ENCODE peak calls at places on chromosome 2, in six cellular contexts. U is DMS153; J is AG08396; F is RCC 7860; K is A549; Q is stimulated activated CD4-positive, alpha-beta T cell treated with anti-CD3 and anti-CD28 coated beads, Interleukin-4, amount 100 ng/mL, for 48 hours. Z is an unnamed sample.
A peak's percentile ranks its signal among the peaks of the same experiment; 100 is the strongest.

GRCh38 chr2:1675633-1676032 is 68.7 kb downstream of the PXDN start:
- DNase-seq in U (no peak), J (peak; percentile 95), F (peak; percentile 94), K (peak; percentile 83), Q (no peak), Z (no peak)

GRCh38 chr2:73897934-73898333 is 5.1 kb downstream of the ACTG2 start:
- DNase-seq in U (no peak), J (no peak), F (no peak), K (no peak), Q (no peak), Z (no peak)

GRCh38 chr2:70732736-70733427 is 35.1 kb downstream of the ADD2 start:
- DNase-seq in U (no peak), J (no peak), F (no peak), K (no peak), Q (no peak), Z (no peak)

GRCh38 chr2:45771251-45771650 is 119.8 kb downstream of the PRKCE start:
- DNase-seq in U (peak; percentile 35), J (peak; percentile 37), F (no peak), K (no peak), Q (no peak), Z (no peak)

GRCh38 chr2:236679906-236680305 is 110.3 kb downstream of the ACKR3 start:
- DNase-seq in U (no peak), J (peak; percentile 30), F (no peak), K (no peak), Q (no peak), Z (no peak)

GRCh38 chr2:147524912-147525311 is 319.9 kb upstream of the ACVR2A start:
- DNase-seq in U (no peak), J (no peak), F (no peak), K (no peak), Q (no peak), Z (no peak)

GRCh38 chr2:162888641-162889040 is 50.1 kb upstream of the KCNH7 start:
- DNase-seq in U (peak; percentile 57), J (no peak), F (no peak), K (no peak), Q (no peak), Z (no peak)

GRCh38 chr2:203328735-203329549 is 748 bp downstream of the ABI2 start:
- DNase-seq in U (no peak), J (peak; percentile 78), F (no peak), K (peak; percentile 28), Q (peak; percentile 48), Z (peak; percentile 34)

GRCh38 chr2:239394346-239394945 is 6.4 kb downstream of the HDAC4 start:
- DNase-seq in U (no peak), J (no peak), F (no peak), K (no peak), Q (no peak), Z (no peak)

GRCh38 chr2:26184555-26185303 is 11.8 kb downstream of the GAREM2 start:
- DNase-seq in U (peak; percentile 35), J (peak; percentile 98), F (peak; percentile 29), K (peak; percentile 86), Q (peak; percentile 78), Z (peak; percentile 78)

GRCh38 chr2:110748489-110748867 is 16.1 kb downstream of the ACOXL start:
- DNase-seq in U (peak; percentile 45), J (no peak), F (no peak), K (no peak), Q (peak; percentile 49), Z (peak; percentile 68)

GRCh38 chr2:121830809-121831208 is 75.4 kb downstream of the TSN start:
- DNase-seq in U (no peak), J (no peak), F (no peak), K (no peak), Q (no peak), Z (no peak)

GRCh38 chr2:200447139-200447855 is 62.6 kb downstream of the KCTD18 start:
- DNase-seq in U (no peak), J (peak; percentile 14), F (no peak), K (no peak), Q (no peak), Z (no peak)

GRCh38 chr2:67668538-67668937 is 271.4 kb downstream of the ETAA1 start:
- DNase-seq in U (no peak), J (no peak), F (no peak), K (no peak), Q (no peak), Z (no peak)

GRCh38 chr2:175463639-175464310 is 282.3 kb upstream of the ATP5MC3 start:
- DNase-seq in U (no peak), J (no peak), F (no peak), K (no peak), Q (no peak), Z (no peak)

GRCh38 chr2:7209776-7210555 is 292.8 kb downstream of the RNF144A start:
- DNase-seq in U (no peak), J (no peak), F (no peak), K (no peak), Q (no peak), Z (no peak)

GRCh38 chr2:10909050-10909995 is 2.4 kb upstream of the KCNF1 start:
- DNase-seq in U (peak; percentile 67), J (peak; percentile 45), F (no peak), K (peak; percentile 42), Q (peak; percentile 21), Z (no peak)

GRCh38 chr2:230905448-230906430 is 19.3 kb downstream of the GPR55 start:
- DNase-seq in U (no peak), J (no peak), F (no peak), K (no peak), Q (peak; percentile 79), Z (peak; percentile 91)

GRCh38 chr2:136057802-136058140 is 60.2 kb downstream of the CXCR4 start:
- DNase-seq in U (no peak), J (no peak), F (no peak), K (no peak), Q (no peak), Z (no peak)

GRCh38 chr2:66495788-66496640 is 61.1 kb downstream of the MEIS1 start:
- DNase-seq in U (no peak), J (peak; percentile 81), F (peak; percentile 35), K (peak; percentile 74), Q (no peak), Z (no peak)

GRCh38 chr2:46147626-46148368 is 149.4 kb upstream of the EPAS1 start:
- DNase-seq in U (no peak), J (no peak), F (no peak), K (no peak), Q (no peak), Z (no peak)

GRCh38 chr2:232162191-232162590 is 200.7 kb downstream of the DIS3L2 start:
- DNase-seq in U (no peak), J (peak; percentile 43), F (no peak), K (no peak), Q (no peak), Z (no peak)

GRCh38 chr2:219706823-219707281 is 79.4 kb downstream of the SLC4A3 start:
- DNase-seq in U (no peak), J (no peak), F (no peak), K (no peak), Q (no peak), Z (no peak)

GRCh38 chr2:46818819-46819218 is 96.8 kb downstream of the MCFD2 start:
- DNase-seq in U (no peak), J (no peak), F (no peak), K (no peak), Q (no peak), Z (no peak)

GRCh38 chr2:192749606-192750200 is 555.0 kb upstream of the TMEFF2 start:
- DNase-seq in U (peak; percentile 21), J (no peak), F (no peak), K (peak; percentile 16), Q (no peak), Z (no peak)

GRCh38 chr2:108920686-108921085 is 68.3 kb downstream of the EDAR start:
- DNase-seq in U (no peak), J (no peak), F (no peak), K (no peak), Q (no peak), Z (no peak)

GRCh38 chr2:20439503-20439902 is 7.4 kb upstream of the RHOB start:
- DNase-seq in U (no peak), J (no peak), F (no peak), K (peak; percentile 42), Q (no peak), Z (no peak)

GRCh38 chr2:238231251-238231793 is 8.5 kb downstream of the HES6 start:
- DNase-seq in U (no peak), J (peak; percentile 74), F (no peak), K (peak; percentile 38), Q (peak; percentile 61), Z (peak; percentile 75)

GRCh38 chr2:7190587-7191320 is 273.5 kb downstream of the RNF144A start:
- DNase-seq in U (no peak), J (no peak), F (no peak), K (no peak), Q (no peak), Z (no peak)

GRCh38 chr2:173053043-173053699 is 22.5 kb upstream of the MAP3K20 start:
- DNase-seq in U (no peak), J (no peak), F (peak; percentile 42), K (no peak), Q (no peak), Z (no peak)

Z was measured in stimulated activated naive CD4-positive, alpha-beta T cell treated with Interleukin-2 at 50 U/mL for 16 hours.